ENCODE peak calls at places on chromosomes 13 and 19, in five cellular contexts. S is CD8-positive, alpha-beta memory T cell; A is left ventricle myocardium inferior; V is K562; H is coronary artery. U is an unnamed sample.
A peak's percentile ranks its signal among the peaks of the same experiment; 100 is the strongest.

GRCh38 chr19:17473041-17473440 is 2.7 kb downstream of the SLC27A1 start:
- DNase-seq in A (no peak), S (no peak), V (peak; percentile 37), H (no peak), U (no peak)

GRCh38 chr19:12994701-12995595 is at the start of gene NFIX:
- DNase-seq in S (peak; percentile 25), V (peak; percentile 83), A (peak; percentile 81), H (peak; percentile 79), U (no peak)

GRCh38 chr19:13974073-13974472 is 21.8 kb downstream of the DCAF15 start:
- DNase-seq in V (peak; percentile 82), H (no peak), A (no peak), S (no peak), U (no peak)

GRCh38 chr13:40333238-40333637 is 333.2 kb downstream of the FOXO1 start:
- DNase-seq in S (no peak), V (no peak), H (no peak), A (no peak), U (no peak)

GRCh38 chr13:101942038-101942437 is 459.8 kb downstream of the FGF14 start:
- DNase-seq in H (no peak), A (no peak), S (no peak), V (no peak), U (no peak)

GRCh38 chr13:98919566-98919965 is 58.3 kb downstream of the DOCK9 start:
- DNase-seq in H (no peak), S (no peak), A (no peak), V (no peak), U (no peak)

GRCh38 chr13:42215578-42216421 is 56.2 kb upstream of the AKAP11 start:
- DNase-seq in H (no peak), V (peak; percentile 6), A (no peak), S (no peak), U (no peak)

GRCh38 chr13:30870049-30870884 is 35.8 kb upstream of the MEDAG start:
- DNase-seq in H (peak; percentile 95), S (no peak), A (peak; percentile 64), V (peak; percentile 78), U (peak; percentile 89)

GRCh38 chr13:50576156-50576555 is 267.3 kb downstream of the DLEU7 start:
- DNase-seq in H (no peak), S (no peak), A (no peak), V (no peak), U (no peak)

GRCh38 chr13:98576963-98577822 is at the start of gene STK24:
- DNase-seq in H (peak; percentile 85), V (peak; percentile 88), A (peak; percentile 80), S (peak; percentile 50), U (no peak)

GRCh38 chr13:36736119-36736726 is 62.4 kb downstream of the SERTM1 start:
- DNase-seq in S (no peak), A (no peak), V (peak; percentile 32), H (no peak), U (no peak)

GRCh38 chr13:106477303-106477702 is 58.2 kb downstream of the EFNB2 start:
- DNase-seq in V (no peak), H (no peak), S (no peak), A (no peak), U (no peak)

GRCh38 chr13:65959305-65959704 is 1270.8 kb downstream of the PCDH9 start:
- DNase-seq in V (no peak), A (no peak), S (no peak), H (no peak), U (no peak)

GRCh38 chr13:44117351-44117750 is 237.6 kb downstream of the LACC1 start:
- DNase-seq in S (no peak), V (no peak), A (no peak), H (no peak), U (no peak)

GRCh38 chr13:19957320-19958118 is 1.0 kb upstream of the ZMYM2 start:
- DNase-seq in H (peak; percentile 86), A (peak; percentile 66), S (peak; percentile 70), V (no peak), U (peak; percentile 92)

GRCh38 chr13:79987323-79987722 is 353.6 kb downstream of the SPRY2 start:
- DNase-seq in S (no peak), V (no peak), H (no peak), A (no peak), U (no peak)

GRCh38 chr13:101283782-101284181 is 132.5 kb downstream of the NALCN start:
- DNase-seq in H (no peak), S (no peak), V (no peak), A (no peak), U (no peak)

GRCh38 chr13:25848822-25849740 is 202.7 kb downstream of the SHISA2 start:
- DNase-seq in H (no peak), A (no peak), V (no peak), S (no peak), U (no peak)

GRCh38 chr19:10744222-10744847 is 26.5 kb downstream of the DNM2 start:
- DNase-seq in A (no peak), S (no peak), H (no peak), V (peak; percentile 11), U (no peak)

GRCh38 chr13:41458187-41458938 is 1.0 kb downstream of the RGCC start:
- DNase-seq in H (no peak), S (peak; percentile 26), A (peak; percentile 26), V (peak; percentile 24), U (no peak)

GRCh38 chr13:39484506-39485313 is 118.3 kb downstream of the LHFPL6 start:
- DNase-seq in S (no peak), A (no peak), V (no peak), H (no peak), U (no peak)

GRCh38 chr19:21856751-21857150 is 20.8 kb upstream of the ZNF43 start:
- DNase-seq in S (no peak), H (no peak), V (no peak), A (no peak), U (no peak)

GRCh38 chr19:38264486-38265212 is at the start of gene SPINT2:
- DNase-seq in A (no peak), S (no peak), V (no peak), H (no peak), U (no peak)

GRCh38 chr19:46924874-46925547 is 64.2 kb downstream of the ARHGAP35 start:
- DNase-seq in A (no peak), V (peak; percentile 64), S (no peak), H (no peak), U (no peak)

GRCh38 chr13:90974249-90974954 is 373.1 kb upstream of the MIR17HG start:
- DNase-seq in V (no peak), A (no peak), H (no peak), S (no peak), U (no peak)
- H3K27ac ChIP-seq in V (no peak overlapping the region), A (no peak overlapping the region), H (no peak overlapping the region), S (no peak overlapping the region), U (no peak overlapping the region)

GRCh38 chr13:24181991-24182702 is 21.6 kb downstream of the SPATA13 start:
- DNase-seq in V (no peak), H (no peak), A (no peak), S (no peak), U (no peak)

GRCh38 chr13:24183741-24184182 is 23.2 kb downstream of the SPATA13 start:
- DNase-seq in A (no peak), H (no peak), S (no peak), V (no peak), U (no peak)

GRCh38 chr13:24178847-24179845 is 18.6 kb downstream of the SPATA13 start:
- DNase-seq in A (no peak), V (no peak), H (no peak), S (no peak), U (no peak)

GRCh38 chr13:24182703-24183081 is 22.2 kb downstream of the SPATA13 start:
- DNase-seq in S (no peak), A (no peak), V (no peak), H (no peak), U (no peak)

GRCh38 chr13:24180743-24181384 is 20.3 kb downstream of the SPATA13 start:
- DNase-seq in H (no peak), A (no peak), S (no peak), V (no peak), U (no peak)
- H3K27ac ChIP-seq in H (no peak overlapping the region), A (no peak overlapping the region), S (no peak overlapping the region), V (no peak overlapping the region), U (no peak overlapping the region)

GRCh38 chr13:35055705-35056104 is 113.6 kb downstream of the NBEA start:
- DNase-seq in S (no peak), H (no peak), V (no peak), A (no peak), U (no peak)

DNA sequence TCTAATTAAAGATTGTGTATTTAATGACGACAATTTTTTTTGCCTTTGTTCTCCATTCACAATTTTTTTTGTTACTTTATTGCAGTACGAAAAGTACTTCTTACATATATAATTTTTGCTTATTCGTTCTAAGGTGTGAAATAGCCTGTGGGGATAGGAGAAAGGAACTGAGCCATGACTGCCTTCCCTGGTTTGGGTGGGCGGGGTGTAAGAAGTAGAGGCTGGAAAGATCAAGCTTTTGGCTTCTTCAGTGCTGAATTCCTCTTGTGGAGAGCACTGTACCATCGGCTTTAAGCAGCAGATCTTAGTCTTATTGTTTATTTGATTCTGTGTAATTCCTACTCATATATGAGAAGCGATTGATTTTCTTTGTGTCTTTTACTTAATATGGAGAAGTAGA is 115.8 kb downstream of the NBEA start:
- DNase-seq in V (no peak), A (no peak), H (no peak), S (no peak), U (no peak)
- H3K27ac ChIP-seq in V (no peak overlapping the region), A (no peak overlapping the region), H (no peak overlapping the region), S (no peak overlapping the region), U (no peak overlapping the region)

GRCh38 chr19:50932690-50933083 is 20.2 kb downstream of the KLK5 start:
- DNase-seq in V (no peak), H (no peak), S (no peak), A (no peak), U (no peak)

GRCh38 chr19:50928841-50929240 is 17.6 kb upstream of the KLK4 start:
- DNase-seq in H (no peak), A (no peak), S (no peak), V (no peak), U (no peak)

GRCh38 chr19:50932018-50932689 is 20.7 kb downstream of the KLK5 start:
- DNase-seq in A (no peak), H (no peak), S (no peak), V (no peak), U (no peak)

GRCh38 chr19:50931023-50931422 is 19.8 kb upstream of the KLK4 start:
- DNase-seq in A (no peak), V (no peak), H (no peak), S (no peak), U (no peak)

GRCh38 chr19:50933640-50934039 is 19.2 kb downstream of the KLK5 start:
- DNase-seq in H (no peak), V (no peak), A (no peak), S (no peak), U (no peak)
- H3K27ac ChIP-seq in H (no peak overlapping the region), V (no peak overlapping the region), A (no peak overlapping the region), S (no peak overlapping the region), U (no peak overlapping the region)

DNA sequence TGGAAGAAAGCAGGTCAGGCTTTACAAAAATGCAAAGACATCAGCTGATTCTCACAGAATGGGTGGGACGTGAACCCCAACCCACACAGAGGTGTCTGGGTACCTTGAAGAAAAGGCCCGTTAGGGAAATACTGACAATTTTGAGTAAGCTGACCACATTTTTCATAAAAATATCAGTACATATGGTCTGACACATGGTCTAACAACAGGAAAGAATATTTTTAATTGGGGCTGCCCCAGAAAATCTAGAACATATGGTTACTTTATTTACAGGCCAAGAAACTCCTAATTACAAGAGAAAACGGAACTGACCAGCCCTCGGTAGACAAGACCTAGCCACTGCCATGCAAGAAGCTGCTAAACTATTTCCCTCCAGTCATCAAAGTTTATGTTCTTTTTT is 48.7 kb upstream of the ITM2B start:
- DNase-seq in V (no peak), A (no peak), H (no peak), S (no peak), U (no peak)
- H3K27ac ChIP-seq in V (no peak overlapping the region), A (no peak overlapping the region), H (no peak overlapping the region), S (no peak overlapping the region), U (peak overlapping the region; percentile 43)

GRCh38 chr19:36115453-36116343 is at the start of gene TBCB:
- DNase-seq in A (peak; percentile 86), V (peak; percentile 94), S (peak; percentile 92), H (peak; percentile 90), U (no peak)
- H3K27ac ChIP-seq in A (peak within 1 kb of the TSS; percentile 93), V (peak within 1 kb of the TSS; percentile 74), S (peak within 1 kb of the TSS; percentile 95), H (peak within 1 kb of the TSS; percentile 95), U (peak within 1 kb of the TSS; percentile 87)